ENCODE peak calls at places on chromosome 3, in four cellular contexts. One of them, this sample, is unnamed.

GRCh38 chr3:41267975-41268640 is 68.8 kb downstream of the CTNNB1 start:
- ATAC-seq in activated CD8-positive, alpha-beta memory T cell treated with anti-CD3 and anti-CD28 coated beads, Interleukin-2, amount 10 ng/mL, durations not matched to agents 7 days and 5 days: no peak
- ATAC-seq in activated naive CD8-positive, alpha-beta T cell treated with anti-CD3 and anti-CD28 coated beads, Interleukin-2, amount 10 ng/mL, durations not matched to agents 7 days and 5 days: no peak
- ATAC-seq in activated CD8-positive, alpha-beta T cell treated with anti-CD3 and anti-CD28 coated beads, Interleukin-2, amount 10 ng/mL, durations not matched to agents 7 days and 5 days: no peak
- ATAC-seq in this sample: no peak

GRCh38 chr3:42191443-42191747 is 74.6 kb downstream of the CCK start:
- ATAC-seq in activated CD8-positive, alpha-beta memory T cell treated with anti-CD3 and anti-CD28 coated beads, Interleukin-2, amount 10 ng/mL, durations not matched to agents 7 days and 5 days: peak
- ATAC-seq in activated naive CD8-positive, alpha-beta T cell treated with anti-CD3 and anti-CD28 coated beads, Interleukin-2, amount 10 ng/mL, durations not matched to agents 7 days and 5 days: no peak
- ATAC-seq in activated CD8-positive, alpha-beta T cell treated with anti-CD3 and anti-CD28 coated beads, Interleukin-2, amount 10 ng/mL, durations not matched to agents 7 days and 5 days: peak
- ATAC-seq in this sample: no peak

GRCh38 chr3:123658860-123659221 is 74.0 kb upstream of the HACD2 start:
- ATAC-seq in activated CD8-positive, alpha-beta memory T cell treated with anti-CD3 and anti-CD28 coated beads, Interleukin-2, amount 10 ng/mL, durations not matched to agents 7 days and 5 days: no peak
- ATAC-seq in activated naive CD8-positive, alpha-beta T cell treated with anti-CD3 and anti-CD28 coated beads, Interleukin-2, amount 10 ng/mL, durations not matched to agents 7 days and 5 days: no peak
- ATAC-seq in activated CD8-positive, alpha-beta T cell treated with anti-CD3 and anti-CD28 coated beads, Interleukin-2, amount 10 ng/mL, durations not matched to agents 7 days and 5 days: no peak
- ATAC-seq in this sample: no peak

GRCh38 chr3:45023675-45024074 is 2.4 kb upstream of the CLEC3B start:
- ATAC-seq in activated CD8-positive, alpha-beta memory T cell treated with anti-CD3 and anti-CD28 coated beads, Interleukin-2, amount 10 ng/mL, durations not matched to agents 7 days and 5 days: no peak
- ATAC-seq in activated naive CD8-positive, alpha-beta T cell treated with anti-CD3 and anti-CD28 coated beads, Interleukin-2, amount 10 ng/mL, durations not matched to agents 7 days and 5 days: no peak
- ATAC-seq in activated CD8-positive, alpha-beta T cell treated with anti-CD3 and anti-CD28 coated beads, Interleukin-2, amount 10 ng/mL, durations not matched to agents 7 days and 5 days: no peak
- ATAC-seq in this sample: no peak

GRCh38 chr3:78025916-78026315 is 986.0 kb downstream of the ROBO2 start:
- ATAC-seq in activated CD8-positive, alpha-beta memory T cell treated with anti-CD3 and anti-CD28 coated beads, Interleukin-2, amount 10 ng/mL, durations not matched to agents 7 days and 5 days: no peak
- ATAC-seq in activated naive CD8-positive, alpha-beta T cell treated with anti-CD3 and anti-CD28 coated beads, Interleukin-2, amount 10 ng/mL, durations not matched to agents 7 days and 5 days: no peak
- ATAC-seq in activated CD8-positive, alpha-beta T cell treated with anti-CD3 and anti-CD28 coated beads, Interleukin-2, amount 10 ng/mL, durations not matched to agents 7 days and 5 days: no peak
- ATAC-seq in this sample: no peak

GRCh38 chr3:196246612-196247308 is 30.4 kb downstream of the SLC51A start:
- ATAC-seq in activated CD8-positive, alpha-beta memory T cell treated with anti-CD3 and anti-CD28 coated beads, Interleukin-2, amount 10 ng/mL, durations not matched to agents 7 days and 5 days: no peak
- ATAC-seq in activated naive CD8-positive, alpha-beta T cell treated with anti-CD3 and anti-CD28 coated beads, Interleukin-2, amount 10 ng/mL, durations not matched to agents 7 days and 5 days: no peak
- ATAC-seq in activated CD8-positive, alpha-beta T cell treated with anti-CD3 and anti-CD28 coated beads, Interleukin-2, amount 10 ng/mL, durations not matched to agents 7 days and 5 days: no peak
- ATAC-seq in this sample: no peak

GRCh38 chr3:108090066-108090700 is 648 bp downstream of the CD47 start:
- ATAC-seq in activated CD8-positive, alpha-beta memory T cell treated with anti-CD3 and anti-CD28 coated beads, Interleukin-2, amount 10 ng/mL, durations not matched to agents 7 days and 5 days: peak
- ATAC-seq in activated naive CD8-positive, alpha-beta T cell treated with anti-CD3 and anti-CD28 coated beads, Interleukin-2, amount 10 ng/mL, durations not matched to agents 7 days and 5 days: peak
- ATAC-seq in activated CD8-positive, alpha-beta T cell treated with anti-CD3 and anti-CD28 coated beads, Interleukin-2, amount 10 ng/mL, durations not matched to agents 7 days and 5 days: peak
- ATAC-seq in this sample: peak

GRCh38 chr3:168684519-168684918 is 588.8 kb upstream of the GOLIM4 start:
- ATAC-seq in activated CD8-positive, alpha-beta memory T cell treated with anti-CD3 and anti-CD28 coated beads, Interleukin-2, amount 10 ng/mL, durations not matched to agents 7 days and 5 days: no peak
- ATAC-seq in activated naive CD8-positive, alpha-beta T cell treated with anti-CD3 and anti-CD28 coated beads, Interleukin-2, amount 10 ng/mL, durations not matched to agents 7 days and 5 days: no peak
- ATAC-seq in activated CD8-positive, alpha-beta T cell treated with anti-CD3 and anti-CD28 coated beads, Interleukin-2, amount 10 ng/mL, durations not matched to agents 7 days and 5 days: no peak
- ATAC-seq in this sample: no peak

GRCh38 chr3:195761503-195762248 is 40.9 kb downstream of the MUC20 start:
- ATAC-seq in activated CD8-positive, alpha-beta memory T cell treated with anti-CD3 and anti-CD28 coated beads, Interleukin-2, amount 10 ng/mL, durations not matched to agents 7 days and 5 days: no peak
- ATAC-seq in activated naive CD8-positive, alpha-beta T cell treated with anti-CD3 and anti-CD28 coated beads, Interleukin-2, amount 10 ng/mL, durations not matched to agents 7 days and 5 days: peak
- ATAC-seq in activated CD8-positive, alpha-beta T cell treated with anti-CD3 and anti-CD28 coated beads, Interleukin-2, amount 10 ng/mL, durations not matched to agents 7 days and 5 days: peak
- ATAC-seq in this sample: no peak

GRCh38 chr3:8780279-8780678 is 10.9 kb upstream of the OXTR start:
- ATAC-seq in activated CD8-positive, alpha-beta memory T cell treated with anti-CD3 and anti-CD28 coated beads, Interleukin-2, amount 10 ng/mL, durations not matched to agents 7 days and 5 days: no peak
- ATAC-seq in activated naive CD8-positive, alpha-beta T cell treated with anti-CD3 and anti-CD28 coated beads, Interleukin-2, amount 10 ng/mL, durations not matched to agents 7 days and 5 days: no peak
- ATAC-seq in activated CD8-positive, alpha-beta T cell treated with anti-CD3 and anti-CD28 coated beads, Interleukin-2, amount 10 ng/mL, durations not matched to agents 7 days and 5 days: no peak
- ATAC-seq in this sample: no peak

GRCh38 chr3:82561759-82562158 is 800.3 kb upstream of the GBE1 start:
- ATAC-seq in activated CD8-positive, alpha-beta memory T cell treated with anti-CD3 and anti-CD28 coated beads, Interleukin-2, amount 10 ng/mL, durations not matched to agents 7 days and 5 days: no peak
- ATAC-seq in activated naive CD8-positive, alpha-beta T cell treated with anti-CD3 and anti-CD28 coated beads, Interleukin-2, amount 10 ng/mL, durations not matched to agents 7 days and 5 days: no peak
- ATAC-seq in activated CD8-positive, alpha-beta T cell treated with anti-CD3 and anti-CD28 coated beads, Interleukin-2, amount 10 ng/mL, durations not matched to agents 7 days and 5 days: no peak
- ATAC-seq in this sample: no peak

GRCh38 chr3:55974421-55974820 is 487.3 kb upstream of the WNT5A start:
- ATAC-seq in activated CD8-positive, alpha-beta memory T cell treated with anti-CD3 and anti-CD28 coated beads, Interleukin-2, amount 10 ng/mL, durations not matched to agents 7 days and 5 days: no peak
- ATAC-seq in activated naive CD8-positive, alpha-beta T cell treated with anti-CD3 and anti-CD28 coated beads, Interleukin-2, amount 10 ng/mL, durations not matched to agents 7 days and 5 days: no peak
- ATAC-seq in activated CD8-positive, alpha-beta T cell treated with anti-CD3 and anti-CD28 coated beads, Interleukin-2, amount 10 ng/mL, durations not matched to agents 7 days and 5 days: no peak
- ATAC-seq in this sample: no peak

GRCh38 chr3:37262816-37263393 is 88.5 kb upstream of the LRRFIP2 start:
- ATAC-seq in activated CD8-positive, alpha-beta memory T cell treated with anti-CD3 and anti-CD28 coated beads, Interleukin-2, amount 10 ng/mL, durations not matched to agents 7 days and 5 days: no peak
- ATAC-seq in activated naive CD8-positive, alpha-beta T cell treated with anti-CD3 and anti-CD28 coated beads, Interleukin-2, amount 10 ng/mL, durations not matched to agents 7 days and 5 days: no peak
- ATAC-seq in activated CD8-positive, alpha-beta T cell treated with anti-CD3 and anti-CD28 coated beads, Interleukin-2, amount 10 ng/mL, durations not matched to agents 7 days and 5 days: no peak
- ATAC-seq in this sample: peak

GRCh38 chr3:66667284-66667683 is 166.5 kb upstream of the LRIG1 start:
- ATAC-seq in activated CD8-positive, alpha-beta memory T cell treated with anti-CD3 and anti-CD28 coated beads, Interleukin-2, amount 10 ng/mL, durations not matched to agents 7 days and 5 days: no peak
- ATAC-seq in activated naive CD8-positive, alpha-beta T cell treated with anti-CD3 and anti-CD28 coated beads, Interleukin-2, amount 10 ng/mL, durations not matched to agents 7 days and 5 days: no peak
- ATAC-seq in activated CD8-positive, alpha-beta T cell treated with anti-CD3 and anti-CD28 coated beads, Interleukin-2, amount 10 ng/mL, durations not matched to agents 7 days and 5 days: no peak
- ATAC-seq in this sample: no peak

GRCh38 chr3:67647390-67647878 is 7.0 kb downstream of the SUCLG2 start:
- ATAC-seq in activated CD8-positive, alpha-beta memory T cell treated with anti-CD3 and anti-CD28 coated beads, Interleukin-2, amount 10 ng/mL, durations not matched to agents 7 days and 5 days: no peak
- ATAC-seq in activated naive CD8-positive, alpha-beta T cell treated with anti-CD3 and anti-CD28 coated beads, Interleukin-2, amount 10 ng/mL, durations not matched to agents 7 days and 5 days: no peak
- ATAC-seq in activated CD8-positive, alpha-beta T cell treated with anti-CD3 and anti-CD28 coated beads, Interleukin-2, amount 10 ng/mL, durations not matched to agents 7 days and 5 days: no peak
- ATAC-seq in this sample: no peak

GRCh38 chr3:184377882-184378445 is at the start of gene THPO:
- ATAC-seq in activated CD8-positive, alpha-beta memory T cell treated with anti-CD3 and anti-CD28 coated beads, Interleukin-2, amount 10 ng/mL, durations not matched to agents 7 days and 5 days: no peak
- ATAC-seq in activated naive CD8-positive, alpha-beta T cell treated with anti-CD3 and anti-CD28 coated beads, Interleukin-2, amount 10 ng/mL, durations not matched to agents 7 days and 5 days: no peak
- ATAC-seq in activated CD8-positive, alpha-beta T cell treated with anti-CD3 and anti-CD28 coated beads, Interleukin-2, amount 10 ng/mL, durations not matched to agents 7 days and 5 days: no peak
- ATAC-seq in this sample: no peak

GRCh38 chr3:54746722-54747121 is 181.1 kb downstream of the LRTM1 start:
- ATAC-seq in activated CD8-positive, alpha-beta memory T cell treated with anti-CD3 and anti-CD28 coated beads, Interleukin-2, amount 10 ng/mL, durations not matched to agents 7 days and 5 days: no peak
- ATAC-seq in activated naive CD8-positive, alpha-beta T cell treated with anti-CD3 and anti-CD28 coated beads, Interleukin-2, amount 10 ng/mL, durations not matched to agents 7 days and 5 days: no peak
- ATAC-seq in activated CD8-positive, alpha-beta T cell treated with anti-CD3 and anti-CD28 coated beads, Interleukin-2, amount 10 ng/mL, durations not matched to agents 7 days and 5 days: no peak
- ATAC-seq in this sample: no peak

GRCh38 chr3:176590722-176591121 is 606.6 kb downstream of the TBL1XR1 start:
- ATAC-seq in activated CD8-positive, alpha-beta memory T cell treated with anti-CD3 and anti-CD28 coated beads, Interleukin-2, amount 10 ng/mL, durations not matched to agents 7 days and 5 days: no peak
- ATAC-seq in activated naive CD8-positive, alpha-beta T cell treated with anti-CD3 and anti-CD28 coated beads, Interleukin-2, amount 10 ng/mL, durations not matched to agents 7 days and 5 days: no peak
- ATAC-seq in activated CD8-positive, alpha-beta T cell treated with anti-CD3 and anti-CD28 coated beads, Interleukin-2, amount 10 ng/mL, durations not matched to agents 7 days and 5 days: no peak
- ATAC-seq in this sample: no peak

GRCh38 chr3:10889206-10889960 is 73.4 kb downstream of the SLC6A11 start:
- ATAC-seq in activated CD8-positive, alpha-beta memory T cell treated with anti-CD3 and anti-CD28 coated beads, Interleukin-2, amount 10 ng/mL, durations not matched to agents 7 days and 5 days: no peak
- ATAC-seq in activated naive CD8-positive, alpha-beta T cell treated with anti-CD3 and anti-CD28 coated beads, Interleukin-2, amount 10 ng/mL, durations not matched to agents 7 days and 5 days: no peak
- ATAC-seq in activated CD8-positive, alpha-beta T cell treated with anti-CD3 and anti-CD28 coated beads, Interleukin-2, amount 10 ng/mL, durations not matched to agents 7 days and 5 days: no peak
- ATAC-seq in this sample: no peak

GRCh38 chr3:183799471-183799870 is 25.9 kb downstream of the MAP6D1 start:
- ATAC-seq in activated CD8-positive, alpha-beta memory T cell treated with anti-CD3 and anti-CD28 coated beads, Interleukin-2, amount 10 ng/mL, durations not matched to agents 7 days and 5 days: no peak
- ATAC-seq in activated naive CD8-positive, alpha-beta T cell treated with anti-CD3 and anti-CD28 coated beads, Interleukin-2, amount 10 ng/mL, durations not matched to agents 7 days and 5 days: no peak
- ATAC-seq in activated CD8-positive, alpha-beta T cell treated with anti-CD3 and anti-CD28 coated beads, Interleukin-2, amount 10 ng/mL, durations not matched to agents 7 days and 5 days: no peak
- ATAC-seq in this sample: no peak

GRCh38 chr3:133821767-133822638 is 16.4 kb downstream of the SRPRB start:
- ATAC-seq in activated CD8-positive, alpha-beta memory T cell treated with anti-CD3 and anti-CD28 coated beads, Interleukin-2, amount 10 ng/mL, durations not matched to agents 7 days and 5 days: no peak
- ATAC-seq in activated naive CD8-positive, alpha-beta T cell treated with anti-CD3 and anti-CD28 coated beads, Interleukin-2, amount 10 ng/mL, durations not matched to agents 7 days and 5 days: no peak
- ATAC-seq in activated CD8-positive, alpha-beta T cell treated with anti-CD3 and anti-CD28 coated beads, Interleukin-2, amount 10 ng/mL, durations not matched to agents 7 days and 5 days: no peak
- ATAC-seq in this sample: no peak

GRCh38 chr3:63976862-63977180 is 46.5 kb downstream of the PSMD6 start:
- ATAC-seq in activated CD8-positive, alpha-beta memory T cell treated with anti-CD3 and anti-CD28 coated beads, Interleukin-2, amount 10 ng/mL, durations not matched to agents 7 days and 5 days: no peak
- ATAC-seq in activated naive CD8-positive, alpha-beta T cell treated with anti-CD3 and anti-CD28 coated beads, Interleukin-2, amount 10 ng/mL, durations not matched to agents 7 days and 5 days: no peak
- ATAC-seq in activated CD8-positive, alpha-beta T cell treated with anti-CD3 and anti-CD28 coated beads, Interleukin-2, amount 10 ng/mL, durations not matched to agents 7 days and 5 days: no peak
- ATAC-seq in this sample: no peak

GRCh38 chr3:150636258-150636657 is 33.1 kb downstream of the SELENOT start:
- ATAC-seq in activated CD8-positive, alpha-beta memory T cell treated with anti-CD3 and anti-CD28 coated beads, Interleukin-2, amount 10 ng/mL, durations not matched to agents 7 days and 5 days: no peak
- ATAC-seq in activated naive CD8-positive, alpha-beta T cell treated with anti-CD3 and anti-CD28 coated beads, Interleukin-2, amount 10 ng/mL, durations not matched to agents 7 days and 5 days: no peak
- ATAC-seq in activated CD8-positive, alpha-beta T cell treated with anti-CD3 and anti-CD28 coated beads, Interleukin-2, amount 10 ng/mL, durations not matched to agents 7 days and 5 days: peak
- ATAC-seq in this sample: no peak

GRCh38 chr3:43013743-43014155 is 34.6 kb downstream of the GASK1A start:
- ATAC-seq in activated CD8-positive, alpha-beta memory T cell treated with anti-CD3 and anti-CD28 coated beads, Interleukin-2, amount 10 ng/mL, durations not matched to agents 7 days and 5 days: peak
- ATAC-seq in activated naive CD8-positive, alpha-beta T cell treated with anti-CD3 and anti-CD28 coated beads, Interleukin-2, amount 10 ng/mL, durations not matched to agents 7 days and 5 days: peak
- ATAC-seq in activated CD8-positive, alpha-beta T cell treated with anti-CD3 and anti-CD28 coated beads, Interleukin-2, amount 10 ng/mL, durations not matched to agents 7 days and 5 days: peak
- ATAC-seq in this sample: peak

GRCh38 chr3:50340404-50341329 is at the start of gene RASSF1:
- ATAC-seq in activated CD8-positive, alpha-beta memory T cell treated with anti-CD3 and anti-CD28 coated beads, Interleukin-2, amount 10 ng/mL, durations not matched to agents 7 days and 5 days: peak
- ATAC-seq in activated naive CD8-positive, alpha-beta T cell treated with anti-CD3 and anti-CD28 coated beads, Interleukin-2, amount 10 ng/mL, durations not matched to agents 7 days and 5 days: peak
- ATAC-seq in activated CD8-positive, alpha-beta T cell treated with anti-CD3 and anti-CD28 coated beads, Interleukin-2, amount 10 ng/mL, durations not matched to agents 7 days and 5 days: peak
- ATAC-seq in this sample: peak

GRCh38 chr3:80771085-80771484 is 990.4 kb downstream of the GBE1 start:
- ATAC-seq in activated CD8-positive, alpha-beta memory T cell treated with anti-CD3 and anti-CD28 coated beads, Interleukin-2, amount 10 ng/mL, durations not matched to agents 7 days and 5 days: no peak
- ATAC-seq in activated naive CD8-positive, alpha-beta T cell treated with anti-CD3 and anti-CD28 coated beads, Interleukin-2, amount 10 ng/mL, durations not matched to agents 7 days and 5 days: peak
- ATAC-seq in activated CD8-positive, alpha-beta T cell treated with anti-CD3 and anti-CD28 coated beads, Interleukin-2, amount 10 ng/mL, durations not matched to agents 7 days and 5 days: no peak
- ATAC-seq in this sample: no peak

GRCh38 chr3:30180305-30181275 is 425.8 kb upstream of the TGFBR2 start:
- ATAC-seq in activated CD8-positive, alpha-beta memory T cell treated with anti-CD3 and anti-CD28 coated beads, Interleukin-2, amount 10 ng/mL, durations not matched to agents 7 days and 5 days: no peak
- ATAC-seq in activated naive CD8-positive, alpha-beta T cell treated with anti-CD3 and anti-CD28 coated beads, Interleukin-2, amount 10 ng/mL, durations not matched to agents 7 days and 5 days: no peak
- ATAC-seq in activated CD8-positive, alpha-beta T cell treated with anti-CD3 and anti-CD28 coated beads, Interleukin-2, amount 10 ng/mL, durations not matched to agents 7 days and 5 days: no peak
- ATAC-seq in this sample: no peak

GRCh38 chr3:129046037-129046731 is 14.4 kb upstream of the GP9 start:
- ATAC-seq in activated CD8-positive, alpha-beta memory T cell treated with anti-CD3 and anti-CD28 coated beads, Interleukin-2, amount 10 ng/mL, durations not matched to agents 7 days and 5 days: peak
- ATAC-seq in activated naive CD8-positive, alpha-beta T cell treated with anti-CD3 and anti-CD28 coated beads, Interleukin-2, amount 10 ng/mL, durations not matched to agents 7 days and 5 days: peak
- ATAC-seq in activated CD8-positive, alpha-beta T cell treated with anti-CD3 and anti-CD28 coated beads, Interleukin-2, amount 10 ng/mL, durations not matched to agents 7 days and 5 days: peak
- ATAC-seq in this sample: peak

GRCh38 chr3:72318504-72319201 is 529.6 kb downstream of the SHQ1 start:
- ATAC-seq in activated CD8-positive, alpha-beta memory T cell treated with anti-CD3 and anti-CD28 coated beads, Interleukin-2, amount 10 ng/mL, durations not matched to agents 7 days and 5 days: no peak
- ATAC-seq in activated naive CD8-positive, alpha-beta T cell treated with anti-CD3 and anti-CD28 coated beads, Interleukin-2, amount 10 ng/mL, durations not matched to agents 7 days and 5 days: no peak
- ATAC-seq in activated CD8-positive, alpha-beta T cell treated with anti-CD3 and anti-CD28 coated beads, Interleukin-2, amount 10 ng/mL, durations not matched to agents 7 days and 5 days: no peak
- ATAC-seq in this sample: no peak

GRCh38 chr3:18683900-18684299 is 258.8 kb upstream of the SATB1 start:
- ATAC-seq in activated CD8-positive, alpha-beta memory T cell treated with anti-CD3 and anti-CD28 coated beads, Interleukin-2, amount 10 ng/mL, durations not matched to agents 7 days and 5 days: no peak
- ATAC-seq in activated naive CD8-positive, alpha-beta T cell treated with anti-CD3 and anti-CD28 coated beads, Interleukin-2, amount 10 ng/mL, durations not matched to agents 7 days and 5 days: no peak
- ATAC-seq in activated CD8-positive, alpha-beta T cell treated with anti-CD3 and anti-CD28 coated beads, Interleukin-2, amount 10 ng/mL, durations not matched to agents 7 days and 5 days: no peak
- ATAC-seq in this sample: no peak

GRCh38 chr3:176873261-176873660 is 324.0 kb downstream of the TBL1XR1 start:
- ATAC-seq in activated CD8-positive, alpha-beta memory T cell treated with anti-CD3 and anti-CD28 coated beads, Interleukin-2, amount 10 ng/mL, durations not matched to agents 7 days and 5 days: no peak
- ATAC-seq in activated naive CD8-positive, alpha-beta T cell treated with anti-CD3 and anti-CD28 coated beads, Interleukin-2, amount 10 ng/mL, durations not matched to agents 7 days and 5 days: no peak
- ATAC-seq in activated CD8-positive, alpha-beta T cell treated with anti-CD3 and anti-CD28 coated beads, Interleukin-2, amount 10 ng/mL, durations not matched to agents 7 days and 5 days: no peak
- ATAC-seq in this sample: no peak

GRCh38 chr3:156642750-156643728 is 31.4 kb upstream of the TIPARP start:
- ATAC-seq in activated CD8-positive, alpha-beta memory T cell treated with anti-CD3 and anti-CD28 coated beads, Interleukin-2, amount 10 ng/mL, durations not matched to agents 7 days and 5 days: no peak
- ATAC-seq in activated naive CD8-positive, alpha-beta T cell treated with anti-CD3 and anti-CD28 coated beads, Interleukin-2, amount 10 ng/mL, durations not matched to agents 7 days and 5 days: no peak
- ATAC-seq in activated CD8-positive, alpha-beta T cell treated with anti-CD3 and anti-CD28 coated beads, Interleukin-2, amount 10 ng/mL, durations not matched to agents 7 days and 5 days: peak
- ATAC-seq in this sample: no peak

GRCh38 chr3:15066467-15066866 is 1.4 kb upstream of the MRPS25 start:
- ATAC-seq in activated CD8-positive, alpha-beta memory T cell treated with anti-CD3 and anti-CD28 coated beads, Interleukin-2, amount 10 ng/mL, durations not matched to agents 7 days and 5 days: no peak
- ATAC-seq in activated naive CD8-positive, alpha-beta T cell treated with anti-CD3 and anti-CD28 coated beads, Interleukin-2, amount 10 ng/mL, durations not matched to agents 7 days and 5 days: no peak
- ATAC-seq in activated CD8-positive, alpha-beta T cell treated with anti-CD3 and anti-CD28 coated beads, Interleukin-2, amount 10 ng/mL, durations not matched to agents 7 days and 5 days: no peak
- ATAC-seq in this sample: no peak

GRCh38 chr3:126944089-126944965 is 38.6 kb upstream of the PLXNA1 start:
- ATAC-seq in activated CD8-positive, alpha-beta memory T cell treated with anti-CD3 and anti-CD28 coated beads, Interleukin-2, amount 10 ng/mL, durations not matched to agents 7 days and 5 days: no peak
- ATAC-seq in activated naive CD8-positive, alpha-beta T cell treated with anti-CD3 and anti-CD28 coated beads, Interleukin-2, amount 10 ng/mL, durations not matched to agents 7 days and 5 days: no peak
- ATAC-seq in activated CD8-positive, alpha-beta T cell treated with anti-CD3 and anti-CD28 coated beads, Interleukin-2, amount 10 ng/mL, durations not matched to agents 7 days and 5 days: no peak
- ATAC-seq in this sample: no peak

GRCh38 chr3:101243285-101244211 is 76.8 kb downstream of the IMPG2 start:
- ATAC-seq in activated CD8-positive, alpha-beta memory T cell treated with anti-CD3 and anti-CD28 coated beads, Interleukin-2, amount 10 ng/mL, durations not matched to agents 7 days and 5 days: no peak
- ATAC-seq in activated naive CD8-positive, alpha-beta T cell treated with anti-CD3 and anti-CD28 coated beads, Interleukin-2, amount 10 ng/mL, durations not matched to agents 7 days and 5 days: no peak
- ATAC-seq in activated CD8-positive, alpha-beta T cell treated with anti-CD3 and anti-CD28 coated beads, Interleukin-2, amount 10 ng/mL, durations not matched to agents 7 days and 5 days: no peak
- ATAC-seq in this sample: no peak